ENCODE peak calls at places on chromosome 1, in ten cellular contexts. E is effector memory CD4-positive, alpha-beta T cell; G is GM23248; I is A549; N is ovary; T is right cardiac atrium; A is right lobe of liver; K is IMR-90; Y is CD4-positive, alpha-beta T cell; C is psoas muscle. M is an unnamed sample.

GRCh38 chr1:243253211-243253926 is 1.7 kb downstream of the CEP170 start:
- DNase-seq in E (no peak), G (peak), I (no peak), N (no peak), T (no peak), A (no peak), K (peak), Y (no peak), C (no peak), M (no peak)

GRCh38 chr1:72119491-72119890 is 162.8 kb downstream of the NEGR1 start:
- DNase-seq in E (no peak), G (no peak), I (no peak), N (no peak), T (no peak), A (no peak), K (no peak), Y (no peak), C (no peak), M (no peak)

GRCh38 chr1:101081496-101082282 is 56.1 kb upstream of the DPH5 start:
- DNase-seq in E (no peak), G (no peak), I (no peak), N (no peak), T (peak), A (no peak), K (no peak), Y (no peak), C (no peak), M (peak)

GRCh38 chr1:109777436-109777835 is 13.7 kb upstream of the EPS8L3 start:
- DNase-seq in E (no peak), G (no peak), I (no peak), N (no peak), T (no peak), A (peak), K (no peak), Y (no peak), C (no peak), M (no peak)

GRCh38 chr1:235632538-235633219 is 16.9 kb downstream of the GNG4 start:
- DNase-seq in E (no peak), G (peak), I (no peak), N (no peak), T (no peak), A (no peak), K (peak), Y (no peak), C (no peak), M (no peak)

GRCh38 chr1:22754106-22754768 is 43.6 kb downstream of the EPHB2 start:
- DNase-seq in E (no peak), G (peak), I (no peak), N (no peak), T (no peak), A (no peak), K (peak), Y (no peak), C (no peak), M (no peak)

GRCh38 chr1:188594542-188595235 is 1765.9 kb downstream of the PLA2G4A start:
- DNase-seq in E (no peak), G (no peak), I (no peak), N (no peak), T (no peak), A (no peak), K (no peak), Y (no peak), C (no peak), M (no peak)

GRCh38 chr1:168291222-168291824 is 10.6 kb downstream of the TBX19 start:
- DNase-seq in E (no peak), G (no peak), I (no peak), N (no peak), T (no peak), A (no peak), K (no peak), Y (no peak), C (no peak), M (no peak)

GRCh38 chr1:214683596-214683995 is 80.6 kb downstream of the CENPF start:
- DNase-seq in E (no peak), G (no peak), I (no peak), N (no peak), T (no peak), A (no peak), K (no peak), Y (no peak), C (no peak), M (no peak)

GRCh38 chr1:241834733-241835377 is 13.1 kb upstream of the EXO1 start:
- DNase-seq in E (no peak), G (peak), I (peak), N (no peak), T (no peak), A (no peak), K (peak), Y (no peak), C (no peak), M (no peak)

GRCh38 chr1:157134442-157134841 is 3.8 kb downstream of the ETV3 start:
- DNase-seq in E (no peak), G (no peak), I (no peak), N (no peak), T (no peak), A (no peak), K (no peak), Y (no peak), C (no peak), M (no peak)

GRCh38 chr1:234776256-234776874 is 166.4 kb upstream of the IRF2BP2 start:
- DNase-seq in E (no peak), G (no peak), I (no peak), N (no peak), T (no peak), A (peak), K (no peak), Y (no peak), C (no peak), M (no peak)

GRCh38 chr1:34266127-34266951 is 89.6 kb downstream of the C1orf94 start:
- DNase-seq in E (no peak), G (peak), I (no peak), N (no peak), T (no peak), A (no peak), K (no peak), Y (no peak), C (no peak), M (no peak)

GRCh38 chr1:219902951-219903350 is 25.4 kb downstream of the SLC30A10 start:
- DNase-seq in E (no peak), G (no peak), I (no peak), N (no peak), T (no peak), A (no peak), K (no peak), Y (no peak), C (no peak), M (no peak)

GRCh38 chr1:151984313-151984956 is 9.2 kb downstream of the S100A10 start:
- DNase-seq in E (no peak), G (no peak), I (no peak), N (no peak), T (no peak), A (no peak), K (no peak), Y (no peak), C (no peak), M (no peak)

GRCh38 chr1:158527190-158527815 is 26.9 kb downstream of the OR6Y1 start:
- DNase-seq in E (no peak), G (peak), I (peak), N (no peak), T (no peak), A (no peak), K (peak), Y (no peak), C (no peak), M (no peak)

GRCh38 chr1:198275598-198275997 is 118.8 kb downstream of the NEK7 start:
- DNase-seq in E (no peak), G (no peak), I (no peak), N (no peak), T (no peak), A (no peak), K (no peak), Y (no peak), C (no peak), M (no peak)

GRCh38 chr1:109277434-109278204 is 5.3 kb downstream of the PSRC1 start:
- DNase-seq in E (peak), G (peak), I (peak), N (peak), T (peak), A (peak), K (peak), Y (peak), C (peak), M (peak)

GRCh38 chr1:151710187-151710586 is 6.4 kb downstream of the CELF3 start:
- DNase-seq in E (peak), G (peak), I (no peak), N (no peak), T (peak), A (no peak), K (peak), Y (peak), C (no peak), M (peak)

GRCh38 chr1:85448358-85448757 is 16.6 kb downstream of the DDAH1 start:
- DNase-seq in E (no peak), G (peak), I (no peak), N (no peak), T (no peak), A (no peak), K (peak), Y (no peak), C (no peak), M (no peak)

GRCh38 chr1:183986941-183987340 is 50.6 kb downstream of the COLGALT2 start:
- DNase-seq in E (no peak), G (peak), I (no peak), N (no peak), T (no peak), A (no peak), K (peak), Y (no peak), C (no peak), M (no peak)

GRCh38 chr1:167752219-167752985 is 30.6 kb downstream of the MPZL1 start:
- DNase-seq in E (no peak), G (peak), I (no peak), N (no peak), T (no peak), A (no peak), K (peak), Y (no peak), C (no peak), M (no peak)

GRCh38 chr1:21886486-21887215 is 50.5 kb downstream of the HSPG2 start:
- DNase-seq in E (no peak), G (no peak), I (no peak), N (no peak), T (peak), A (no peak), K (no peak), Y (no peak), C (no peak), M (no peak)

GRCh38 chr1:29579821-29580425 is 343.6 kb downstream of the PTPRU start:
- DNase-seq in E (no peak), G (peak), I (no peak), N (no peak), T (no peak), A (no peak), K (peak), Y (no peak), C (no peak), M (no peak)

GRCh38 chr1:218459878-218460277 is 114.7 kb downstream of the TGFB2 start:
- DNase-seq in E (no peak), G (peak), I (peak), N (no peak), T (no peak), A (no peak), K (peak), Y (no peak), C (no peak), M (no peak)
- H3K27ac ChIP-seq in E (no peak), G (peak), I (peak), N (peak), T (peak), A (no peak), K (peak), Y (no peak), C (peak), M (no peak)

GRCh38 chr1:42259739-42260064 is 75.3 kb downstream of the FOXJ3 start:
- DNase-seq in E (no peak), G (peak), I (no peak), N (no peak), T (no peak), A (no peak), K (peak), Y (no peak), C (no peak), M (no peak)
- H3K27ac ChIP-seq in E (no peak), G (peak), I (no peak), N (no peak), T (no peak), A (no peak), K (no peak), Y (no peak), C (no peak), M (no peak)

DNA sequence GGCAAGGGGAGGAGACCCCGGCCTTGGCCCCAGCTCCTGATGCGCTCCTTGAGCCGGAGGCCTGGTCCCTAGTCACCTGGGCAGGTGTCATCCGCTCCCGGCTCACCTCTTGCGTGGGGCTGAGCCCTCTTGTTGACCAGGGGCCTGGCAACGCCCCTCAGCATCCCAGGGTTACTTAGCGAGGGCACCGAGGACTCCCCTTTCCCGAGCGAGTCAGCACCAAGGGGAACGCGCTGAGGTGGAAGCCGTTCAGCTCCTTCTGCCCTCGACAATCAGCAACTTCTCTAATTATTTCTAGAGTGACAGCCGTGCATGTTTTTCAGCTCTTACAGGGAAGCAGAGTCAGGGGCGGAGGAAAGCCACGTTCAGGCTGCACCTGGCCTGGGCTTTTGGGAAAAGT is 522 bp downstream of the SLC45A1 start:
- DNase-seq in E (no peak), G (peak), I (no peak), N (no peak), T (no peak), A (no peak), K (no peak), Y (no peak), C (no peak), M (no peak)
- H3K27ac ChIP-seq in E (no peak), G (no peak), I (peak), N (no peak), T (no peak), A (no peak), K (peak), Y (no peak), C (no peak), M (no peak)

DNA sequence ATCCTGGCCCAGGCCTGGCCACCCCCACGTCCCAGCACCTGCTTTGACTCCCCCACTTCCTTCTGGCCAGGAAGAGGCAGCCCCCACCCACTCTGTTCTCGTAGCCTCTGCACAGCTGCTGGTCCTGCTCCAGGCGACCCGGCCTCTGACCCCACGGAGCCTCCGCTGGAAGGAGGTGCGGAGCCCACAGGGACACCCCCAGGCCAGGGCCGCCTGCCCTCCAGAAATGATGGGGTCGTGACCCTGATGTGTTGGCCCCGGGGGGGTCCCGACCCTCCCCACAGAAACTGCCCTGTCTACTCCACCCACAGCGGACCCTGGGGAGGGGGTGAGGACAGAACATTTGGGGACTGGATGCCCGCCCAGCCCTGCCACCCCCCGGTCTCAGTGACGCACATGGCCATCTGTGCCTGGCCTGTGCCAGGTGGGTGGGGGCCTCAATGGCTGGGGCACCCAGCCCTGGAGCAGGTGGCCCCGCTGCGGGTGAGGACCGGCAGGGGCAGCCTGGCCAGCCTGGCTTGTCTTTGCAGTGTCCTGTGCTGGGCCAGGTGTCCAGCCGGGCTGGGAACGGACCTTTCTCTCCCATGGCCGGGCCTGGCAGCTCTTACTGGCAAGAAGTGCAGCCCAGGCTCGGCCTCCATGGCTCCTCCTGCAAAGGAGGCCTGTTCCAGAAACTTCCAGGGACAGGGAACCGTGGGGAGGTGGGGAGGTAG is 78.6 kb downstream of the MORN1 start:
- DNase-seq in E (no peak), G (peak), I (peak), N (peak), T (peak), A (peak), K (no peak), Y (no peak), C (peak), M (no peak)
- H3K27ac ChIP-seq in E (peak), G (no peak), I (no peak), N (peak), T (peak), A (no peak), K (no peak), Y (peak), C (peak), M (peak)

GRCh38 chr1:205800973-205801703 is 11.9 kb downstream of the SLC41A1 start:
- DNase-seq in E (no peak), G (no peak), I (no peak), N (no peak), T (no peak), A (no peak), K (no peak), Y (no peak), C (no peak), M (no peak)

GRCh38 chr1:205805082-205805711 is 7.8 kb downstream of the SLC41A1 start:
- DNase-seq in E (no peak), G (peak), I (no peak), N (no peak), T (no peak), A (no peak), K (no peak), Y (no peak), C (no peak), M (peak)

GRCh38 chr1:205802060-205802459 is 10.9 kb downstream of the SLC41A1 start:
- DNase-seq in E (no peak), G (no peak), I (no peak), N (no peak), T (no peak), A (no peak), K (no peak), Y (no peak), C (no peak), M (no peak)

GRCh38 chr1:205800470-205800869 is 12.5 kb downstream of the SLC41A1 start:
- DNase-seq in E (no peak), G (no peak), I (no peak), N (no peak), T (no peak), A (no peak), K (no peak), Y (no peak), C (no peak), M (no peak)

GRCh38 chr1:205804605-205805004 is 8.4 kb downstream of the SLC41A1 start:
- DNase-seq in E (no peak), G (no peak), I (no peak), N (no peak), T (no peak), A (no peak), K (no peak), Y (no peak), C (no peak), M (no peak)
- H3K27ac ChIP-seq in E (no peak), G (no peak), I (no peak), N (no peak), T (no peak), A (no peak), K (no peak), Y (no peak), C (no peak), M (no peak)

GRCh38 chr1:161389691-161390558 is 22.2 kb upstream of the CFAP126 start:
- DNase-seq in E (peak), G (peak), I (peak), N (peak), T (peak), A (peak), K (peak), Y (peak), C (peak), M (peak)
- H3K27ac ChIP-seq in E (peak), G (peak), I (peak), N (peak), T (peak), A (peak), K (peak), Y (peak), C (peak), M (peak)

GRCh38 chr1:163165119-163165518 is 37.6 kb downstream of the RGS5 start:
- DNase-seq in E (no peak), G (no peak), I (no peak), N (no peak), T (no peak), A (no peak), K (no peak), Y (no peak), C (no peak), M (no peak)

GRCh38 chr1:163161841-163162240 is 40.9 kb downstream of the RGS5 start:
- DNase-seq in E (no peak), G (no peak), I (no peak), N (no peak), T (no peak), A (no peak), K (no peak), Y (no peak), C (no peak), M (no peak)

GRCh38 chr1:163162281-163162937 is 40.3 kb downstream of the RGS5 start:
- DNase-seq in E (no peak), G (peak), I (no peak), N (no peak), T (no peak), A (no peak), K (peak), Y (no peak), C (no peak), M (no peak)

GRCh38 chr1:163161337-163161736 is 41.4 kb downstream of the RGS5 start:
- DNase-seq in E (no peak), G (no peak), I (no peak), N (no peak), T (no peak), A (no peak), K (no peak), Y (no peak), C (no peak), M (no peak)

GRCh38 chr1:163163861-163164582 is 38.7 kb downstream of the RGS5 start:
- DNase-seq in E (no peak), G (peak), I (no peak), N (no peak), T (no peak), A (no peak), K (peak), Y (no peak), C (no peak), M (no peak)
- H3K27ac ChIP-seq in E (no peak), G (no peak), I (no peak), N (no peak), T (no peak), A (no peak), K (no peak), Y (no peak), C (no peak), M (no peak)

GRCh38 chr1:53631622-53632310 is 107.2 kb downstream of the GLIS1 start:
- DNase-seq in E (no peak), G (no peak), I (no peak), N (no peak), T (no peak), A (no peak), K (no peak), Y (no peak), C (no peak), M (no peak)
- H3K27ac ChIP-seq in E (no peak), G (no peak), I (no peak), N (no peak), T (no peak), A (no peak), K (no peak), Y (no peak), C (no peak), M (no peak)